ENCODE peak calls at places on chromosome 19, in ten cellular contexts. One of them, this sample, is unnamed.

GRCh38 chr19:1074512-1075283 is 7.7 kb downstream of the ARHGAP45 start:
- DNase-seq in stomach: peak; percentile 94
- DNase-seq in esophagus muscularis mucosa: peak; percentile 94
- DNase-seq in breast epithelium: peak; percentile 82
- DNase-seq in K562: peak; percentile 96
- DNase-seq in GM12891: peak; percentile 96
- DNase-seq in endothelial cell of umbilical vein: no peak
- DNase-seq in spleen: peak; percentile 99
- DNase-seq in upper lobe of left lung: peak; percentile 95
- DNase-seq in suprapubic skin: peak; percentile 91
- DNase-seq in this sample: peak; percentile 98

GRCh38 chr19:53945441-53945840 is 17.3 kb upstream of the CACNG8 start:
- DNase-seq in stomach: no peak
- DNase-seq in esophagus muscularis mucosa: no peak
- DNase-seq in breast epithelium: no peak
- DNase-seq in K562: peak; percentile 25
- DNase-seq in GM12891: no peak
- DNase-seq in endothelial cell of umbilical vein: no peak
- DNase-seq in spleen: no peak
- DNase-seq in upper lobe of left lung: no peak
- DNase-seq in suprapubic skin: no peak
- DNase-seq in this sample: no peak

GRCh38 chr19:51593138-51593890 is 22.2 kb downstream of the ZNF175 start:
- DNase-seq in stomach: no peak
- DNase-seq in esophagus muscularis mucosa: no peak
- DNase-seq in breast epithelium: no peak
- DNase-seq in K562: peak; percentile 20
- DNase-seq in GM12891: no peak
- DNase-seq in endothelial cell of umbilical vein: no peak
- DNase-seq in spleen: no peak
- DNase-seq in upper lobe of left lung: no peak
- DNase-seq in suprapubic skin: no peak
- DNase-seq in this sample: no peak

GRCh38 chr19:49629659-49630058 is 10.3 kb downstream of the RRAS start:
- DNase-seq in stomach: no peak
- DNase-seq in esophagus muscularis mucosa: no peak
- DNase-seq in breast epithelium: no peak
- DNase-seq in K562: no peak
- DNase-seq in GM12891: no peak
- DNase-seq in endothelial cell of umbilical vein: no peak
- DNase-seq in spleen: no peak
- DNase-seq in upper lobe of left lung: no peak
- DNase-seq in suprapubic skin: no peak
- DNase-seq in this sample: no peak

GRCh38 chr19:10142701-10143375 is 23.1 kb upstream of the EIF3G start:
- DNase-seq in stomach: no peak
- DNase-seq in esophagus muscularis mucosa: no peak
- DNase-seq in breast epithelium: no peak
- DNase-seq in K562: no peak
- DNase-seq in GM12891: no peak
- DNase-seq in endothelial cell of umbilical vein: no peak
- DNase-seq in spleen: peak; percentile 83
- DNase-seq in upper lobe of left lung: peak; percentile 58
- DNase-seq in suprapubic skin: no peak
- DNase-seq in this sample: no peak

GRCh38 chr19:3358392-3358918 is 7.9 kb upstream of the NFIC start:
- DNase-seq in stomach: no peak
- DNase-seq in esophagus muscularis mucosa: no peak
- DNase-seq in breast epithelium: no peak
- DNase-seq in K562: peak; percentile 69
- DNase-seq in GM12891: no peak
- DNase-seq in endothelial cell of umbilical vein: no peak
- DNase-seq in spleen: peak; percentile 78
- DNase-seq in upper lobe of left lung: peak; percentile 87
- DNase-seq in suprapubic skin: no peak
- DNase-seq in this sample: no peak

GRCh38 chr19:52248256-52248655 is 21.1 kb upstream of the ZNF766 start:
- DNase-seq in stomach: peak; percentile 61
- DNase-seq in esophagus muscularis mucosa: no peak
- DNase-seq in breast epithelium: no peak
- DNase-seq in K562: no peak
- DNase-seq in GM12891: no peak
- DNase-seq in endothelial cell of umbilical vein: peak; percentile 46
- DNase-seq in spleen: peak; percentile 77
- DNase-seq in upper lobe of left lung: no peak
- DNase-seq in suprapubic skin: no peak
- DNase-seq in this sample: no peak

GRCh38 chr19:45790942-45791341 is 1.7 kb downstream of the DMWD start:
- DNase-seq in stomach: no peak
- DNase-seq in esophagus muscularis mucosa: no peak
- DNase-seq in breast epithelium: no peak
- DNase-seq in K562: no peak
- DNase-seq in GM12891: no peak
- DNase-seq in endothelial cell of umbilical vein: no peak
- DNase-seq in spleen: peak; percentile 80
- DNase-seq in upper lobe of left lung: no peak
- DNase-seq in suprapubic skin: no peak
- DNase-seq in this sample: no peak

GRCh38 chr19:39708594-39708993 is 4.3 kb downstream of the LGALS14 start:
- DNase-seq in stomach: no peak
- DNase-seq in esophagus muscularis mucosa: no peak
- DNase-seq in breast epithelium: no peak
- DNase-seq in K562: no peak
- DNase-seq in GM12891: no peak
- DNase-seq in endothelial cell of umbilical vein: no peak
- DNase-seq in spleen: no peak
- DNase-seq in upper lobe of left lung: no peak
- DNase-seq in suprapubic skin: no peak
- DNase-seq in this sample: no peak

GRCh38 chr19:45863840-45864628 is at the start of gene FOXA3:
- DNase-seq in stomach: peak; percentile 81
- DNase-seq in esophagus muscularis mucosa: no peak
- DNase-seq in breast epithelium: no peak
- DNase-seq in K562: peak; percentile 94
- DNase-seq in GM12891: peak; percentile 85
- DNase-seq in endothelial cell of umbilical vein: peak; percentile 32
- DNase-seq in spleen: peak; percentile 90
- DNase-seq in upper lobe of left lung: peak; percentile 93
- DNase-seq in suprapubic skin: no peak
- DNase-seq in this sample: peak; percentile 85

GRCh38 chr19:377801-378581 is 31.0 kb downstream of the C2CD4C start:
- DNase-seq in stomach: no peak
- DNase-seq in esophagus muscularis mucosa: no peak
- DNase-seq in breast epithelium: no peak
- DNase-seq in K562: no peak
- DNase-seq in GM12891: no peak
- DNase-seq in endothelial cell of umbilical vein: no peak
- DNase-seq in spleen: peak; percentile 52
- DNase-seq in upper lobe of left lung: no peak
- DNase-seq in suprapubic skin: no peak
- DNase-seq in this sample: no peak

GRCh38 chr19:55640043-55640576 is 692 bp upstream of the ZNF580 start:
- DNase-seq in stomach: peak; percentile 71
- DNase-seq in esophagus muscularis mucosa: no peak
- DNase-seq in breast epithelium: peak; percentile 71
- DNase-seq in K562: peak; percentile 64
- DNase-seq in GM12891: no peak
- DNase-seq in endothelial cell of umbilical vein: peak; percentile 80
- DNase-seq in spleen: peak; percentile 94
- DNase-seq in upper lobe of left lung: peak; percentile 95
- DNase-seq in suprapubic skin: no peak
- DNase-seq in this sample: no peak

DNA sequence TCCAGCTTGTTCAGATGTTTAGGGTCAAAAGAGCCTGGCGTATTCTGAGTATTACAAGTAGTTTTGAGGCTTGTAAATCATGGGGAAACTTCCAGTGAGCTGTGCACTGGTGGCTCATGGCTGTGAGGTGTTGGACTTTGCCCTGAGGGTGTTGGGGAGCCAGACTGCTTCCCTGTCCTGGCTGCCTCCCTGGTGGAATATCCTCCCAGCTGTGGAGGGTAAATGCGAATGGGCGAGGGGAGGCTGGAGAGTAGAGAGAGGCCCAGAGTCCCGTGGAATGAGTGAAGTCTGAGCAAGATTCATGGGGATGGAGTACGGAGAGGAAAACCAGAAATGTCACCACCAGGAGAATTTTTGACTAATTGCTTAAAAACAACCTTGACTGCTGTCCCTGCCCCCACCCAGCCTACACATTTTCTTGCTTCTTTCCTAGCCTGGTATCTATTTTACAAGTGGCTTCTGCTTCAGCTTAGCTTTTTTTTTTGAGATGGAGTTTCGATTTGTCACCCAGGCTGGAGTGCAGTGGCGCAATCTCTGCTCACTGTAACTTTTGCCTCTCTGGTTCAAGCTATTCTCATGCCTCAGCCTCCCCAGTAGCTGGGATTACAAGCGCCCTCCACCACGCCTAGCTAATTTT is 3.7 kb downstream of the SNRPA start:
- DNase-seq in stomach: peak; percentile 60
- DNase-seq in esophagus muscularis mucosa: no peak
- DNase-seq in breast epithelium: no peak
- DNase-seq in K562: no peak
- DNase-seq in GM12891: no peak
- DNase-seq in endothelial cell of umbilical vein: no peak
- DNase-seq in spleen: no peak
- DNase-seq in upper lobe of left lung: no peak
- DNase-seq in suprapubic skin: no peak
- DNase-seq in this sample: no peak
- TF ChIP-seq POLR2A in stomach: no peak
- TF ChIP-seq POLR2A in esophagus muscularis mucosa: no peak
- TF ChIP-seq POLR2A in breast epithelium: no peak
- TF ChIP-seq POLR2A in K562: no peak
- TF ChIP-seq POLR2A in GM12891: no peak
- TF ChIP-seq POLR2A in endothelial cell of umbilical vein: no peak
- TF ChIP-seq POLR2A in spleen: no peak
- TF ChIP-seq POLR2A in upper lobe of left lung: no peak
- TF ChIP-seq POLR2A in suprapubic skin: no peak
- TF ChIP-seq POLR2A in this sample: no peak

GRCh38 chr19:38213911-38214625 is 10.0 kb downstream of the DPF1 start:
- DNase-seq in stomach: no peak
- DNase-seq in esophagus muscularis mucosa: no peak
- DNase-seq in breast epithelium: no peak
- DNase-seq in K562: no peak
- DNase-seq in GM12891: no peak
- DNase-seq in endothelial cell of umbilical vein: no peak
- DNase-seq in spleen: no peak
- DNase-seq in upper lobe of left lung: no peak
- DNase-seq in suprapubic skin: no peak
- DNase-seq in this sample: no peak
- TF ChIP-seq POLR2AphosphoS5 in stomach: no peak
- TF ChIP-seq POLR2AphosphoS5 in esophagus muscularis mucosa: no peak
- TF ChIP-seq POLR2AphosphoS5 in breast epithelium: no peak
- TF ChIP-seq POLR2AphosphoS5 in K562: no peak
- TF ChIP-seq POLR2AphosphoS5 in GM12891: no peak
- TF ChIP-seq POLR2AphosphoS5 in endothelial cell of umbilical vein: no peak
- TF ChIP-seq POLR2AphosphoS5 in spleen: no peak
- TF ChIP-seq POLR2AphosphoS5 in upper lobe of left lung: no peak
- TF ChIP-seq POLR2AphosphoS5 in suprapubic skin: no peak
- TF ChIP-seq POLR2AphosphoS5 in this sample: no peak

GRCh38 chr19:13016245-13016627 is 21.0 kb downstream of the NFIX start:
- DNase-seq in stomach: no peak
- DNase-seq in esophagus muscularis mucosa: no peak
- DNase-seq in breast epithelium: no peak
- DNase-seq in K562: no peak
- DNase-seq in GM12891: no peak
- DNase-seq in endothelial cell of umbilical vein: no peak
- DNase-seq in spleen: no peak
- DNase-seq in upper lobe of left lung: no peak
- DNase-seq in suprapubic skin: no peak
- DNase-seq in this sample: no peak
- TF ChIP-seq POLR2A in stomach: no peak
- TF ChIP-seq POLR2A in esophagus muscularis mucosa: no peak
- TF ChIP-seq POLR2A in breast epithelium: no peak
- TF ChIP-seq POLR2A in K562: no peak
- TF ChIP-seq POLR2A in GM12891: no peak
- TF ChIP-seq POLR2A in endothelial cell of umbilical vein: no peak
- TF ChIP-seq POLR2A in spleen: no peak
- TF ChIP-seq POLR2A in upper lobe of left lung: no peak
- TF ChIP-seq POLR2A in suprapubic skin: no peak
- TF ChIP-seq POLR2A in this sample: no peak

GRCh38 chr19:30304540-30304939 is 67.6 kb upstream of the ZNF536 start:
- DNase-seq in stomach: no peak
- DNase-seq in esophagus muscularis mucosa: no peak
- DNase-seq in breast epithelium: no peak
- DNase-seq in K562: no peak
- DNase-seq in GM12891: no peak
- DNase-seq in endothelial cell of umbilical vein: no peak
- DNase-seq in spleen: no peak
- DNase-seq in upper lobe of left lung: no peak
- DNase-seq in suprapubic skin: no peak
- DNase-seq in this sample: no peak

GRCh38 chr19:30302076-30302475 is 70.1 kb upstream of the ZNF536 start:
- DNase-seq in stomach: no peak
- DNase-seq in esophagus muscularis mucosa: no peak
- DNase-seq in breast epithelium: no peak
- DNase-seq in K562: no peak
- DNase-seq in GM12891: no peak
- DNase-seq in endothelial cell of umbilical vein: no peak
- DNase-seq in spleen: no peak
- DNase-seq in upper lobe of left lung: no peak
- DNase-seq in suprapubic skin: no peak
- DNase-seq in this sample: no peak

GRCh38 chr19:30303131-30303654 is 69.0 kb upstream of the ZNF536 start:
- DNase-seq in stomach: no peak
- DNase-seq in esophagus muscularis mucosa: no peak
- DNase-seq in breast epithelium: no peak
- DNase-seq in K562: no peak
- DNase-seq in GM12891: no peak
- DNase-seq in endothelial cell of umbilical vein: no peak
- DNase-seq in spleen: no peak
- DNase-seq in upper lobe of left lung: no peak
- DNase-seq in suprapubic skin: no peak
- DNase-seq in this sample: no peak

GRCh38 chr19:30307191-30307974 is 64.8 kb upstream of the ZNF536 start:
- DNase-seq in stomach: no peak
- DNase-seq in esophagus muscularis mucosa: no peak
- DNase-seq in breast epithelium: no peak
- DNase-seq in K562: no peak
- DNase-seq in GM12891: no peak
- DNase-seq in endothelial cell of umbilical vein: no peak
- DNase-seq in spleen: no peak
- DNase-seq in upper lobe of left lung: no peak
- DNase-seq in suprapubic skin: no peak
- DNase-seq in this sample: no peak

DNA sequence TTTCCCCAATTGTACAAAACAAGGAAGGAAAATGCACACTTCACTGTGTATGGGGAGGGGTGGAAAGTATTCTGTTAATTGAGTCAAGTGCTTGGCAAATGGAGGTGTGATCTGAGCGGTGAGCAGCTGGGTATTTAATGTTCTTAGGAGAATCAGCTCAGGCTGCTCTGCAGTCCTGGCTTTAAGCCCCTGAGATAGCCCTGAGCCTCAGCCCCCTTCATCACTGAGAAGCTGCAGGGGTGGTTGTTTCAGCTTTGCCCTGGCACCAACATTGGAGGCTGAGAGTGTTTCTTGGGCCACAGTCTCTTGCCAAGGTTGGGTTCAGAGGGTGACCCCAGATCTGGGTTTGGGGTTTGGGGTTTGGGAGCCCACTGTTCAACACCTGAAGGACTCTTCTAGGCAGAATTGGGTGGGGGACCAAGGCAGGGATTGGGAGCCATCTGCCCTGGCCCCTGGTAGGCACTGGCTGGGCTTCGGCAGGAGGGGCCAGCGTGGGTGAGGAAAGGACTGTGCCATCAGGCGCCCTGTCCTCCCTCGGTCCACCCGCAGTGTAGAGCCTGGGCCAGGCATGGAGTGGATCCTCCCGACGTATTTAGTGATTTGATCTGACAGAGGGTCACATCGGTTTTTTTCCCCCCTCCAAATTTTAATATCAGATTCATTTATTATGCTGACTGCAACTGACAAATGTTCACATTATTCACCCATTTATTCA is 66.7 kb upstream of the ZNF536 start:
- DNase-seq in stomach: no peak
- DNase-seq in esophagus muscularis mucosa: no peak
- DNase-seq in breast epithelium: no peak
- DNase-seq in K562: no peak
- DNase-seq in GM12891: no peak
- DNase-seq in endothelial cell of umbilical vein: no peak
- DNase-seq in spleen: no peak
- DNase-seq in upper lobe of left lung: no peak
- DNase-seq in suprapubic skin: no peak
- DNase-seq in this sample: no peak
- TF ChIP-seq POLR2AphosphoS5 in stomach: no peak
- TF ChIP-seq POLR2AphosphoS5 in esophagus muscularis mucosa: no peak
- TF ChIP-seq POLR2AphosphoS5 in breast epithelium: no peak
- TF ChIP-seq POLR2AphosphoS5 in K562: no peak
- TF ChIP-seq POLR2AphosphoS5 in GM12891: no peak
- TF ChIP-seq POLR2AphosphoS5 in endothelial cell of umbilical vein: no peak
- TF ChIP-seq POLR2AphosphoS5 in spleen: no peak
- TF ChIP-seq POLR2AphosphoS5 in upper lobe of left lung: no peak
- TF ChIP-seq POLR2AphosphoS5 in suprapubic skin: no peak
- TF ChIP-seq POLR2AphosphoS5 in this sample: no peak